ENCODE peak calls at places on chromosomes 2 and 18, in five cellular contexts. E, H, V, P and S are unnamed samples.

GRCh38 chr2:36489296-36489695 is 108.7 kb downstream of the FEZ2 start:
- DNase-seq in E (no peak), V (no peak), H (no peak), P (no peak), S (peak; percentile 61)

GRCh38 chr2:54894467-54894866 is 155.8 kb downstream of the RTN4 start:
- DNase-seq in H (no peak), P (no peak), E (no peak), V (no peak), S (no peak)

GRCh38 chr2:239561448-239562001 is 160.7 kb upstream of the HDAC4 start:
- DNase-seq in E (no peak), H (no peak), V (no peak), P (no peak), S (no peak)

GRCh38 chr2:2222931-2223330 is 108.1 kb downstream of the MYT1L start:
- DNase-seq in V (no peak), H (no peak), E (no peak), P (no peak), S (peak; percentile 28)

GRCh38 chr18:36327352-36328316 is 30.1 kb downstream of the FHOD3 start:
- DNase-seq in V (no peak), P (no peak), E (no peak), H (no peak), S (no peak)

GRCh38 chr2:159903404-159904126 is 105.6 kb upstream of the CD302 start:
- DNase-seq in V (peak; percentile 24), P (no peak), E (no peak), H (no peak), S (no peak)

GRCh38 chr2:210727549-210727948 is 171.2 kb downstream of the CPS1 start:
- DNase-seq in P (no peak), H (no peak), E (no peak), V (no peak), S (no peak)

GRCh38 chr2:40213616-40214015 is 238.3 kb downstream of the SLC8A1 start:
- DNase-seq in H (no peak), V (no peak), E (no peak), P (no peak), S (no peak)

GRCh38 chr2:54675738-54676137 is 47.7 kb upstream of the EML6 start:
- DNase-seq in P (no peak), V (no peak), H (no peak), E (no peak), S (no peak)

GRCh38 chr18:8706545-8706980 is 1.2 kb downstream of the MTCL1 start:
- DNase-seq in V (no peak), E (peak; percentile 39), H (no peak), P (no peak), S (no peak)

GRCh38 chr2:160373263-160374019 is 120.2 kb downstream of the RBMS1 start:
- DNase-seq in E (no peak), H (no peak), P (no peak), V (no peak), S (no peak)

GRCh38 chr2:875687-876615 is 74.7 kb upstream of the SNTG2 start:
- DNase-seq in V (no peak), H (no peak), E (no peak), P (no peak), S (no peak)

GRCh38 chr2:35454966-35455638 is 900.5 kb upstream of the CRIM1 start:
- DNase-seq in V (no peak), E (no peak), P (no peak), H (no peak), S (no peak)

GRCh38 chr2:115560671-115561070 is 1118.2 kb downstream of the DPP10 start:
- DNase-seq in E (no peak), V (no peak), H (no peak), P (no peak), S (no peak)

GRCh38 chr18:48345596-48345995 is 63.6 kb downstream of the ZBTB7C start:
- DNase-seq in P (no peak), H (no peak), E (no peak), V (no peak), S (no peak)

GRCh38 chr2:12317853-12318426 is 398.8 kb upstream of the TRIB2 start:
- DNase-seq in E (no peak), H (peak; percentile 73), V (no peak), P (no peak), S (peak; percentile 79)

GRCh38 chr2:95297088-95297487 is at the start of gene KCNIP3:
- DNase-seq in H (no peak), E (peak; percentile 52), P (peak; percentile 79), V (no peak), S (no peak)